ENCODE peak calls at places on chromosomes 6 and 20, in five cellular contexts. D is activated T-cell treated with anti-CD3 and anti-CD28 coated beads for 4 hours; J is nephron progenitor cell; F is effector memory CD8-positive, alpha-beta T cell; L is hypothalamus. W is an unnamed sample.
A peak's percentile ranks its signal among the peaks of the same experiment; 100 is the strongest.

GRCh38 chr20:10090588-10091166 is 55.9 kb downstream of the ANKEF1 start:
- DNase-seq in D (no peak), J (peak; percentile 28), F (peak; percentile 14), L (peak; percentile 28), W (no peak)

GRCh38 chr6:11710221-11710836 is 68.3 kb downstream of the ADTRP start:
- DNase-seq in D (peak; percentile 59), J (no peak), F (no peak), L (no peak), W (no peak)

GRCh38 chr6:36306365-36306764 is 30.3 kb downstream of the BNIP5 start:
- DNase-seq in D (no peak), J (no peak), F (no peak), L (no peak), W (no peak)

GRCh38 chr20:9359561-9360308 is 154.7 kb upstream of the LAMP5 start:
- DNase-seq in D (no peak), J (peak; percentile 36), F (no peak), L (peak; percentile 16), W (no peak)

GRCh38 chr20:33979094-33979493 is 14.6 kb upstream of the RALY start:
- DNase-seq in D (no peak), J (no peak), F (no peak), L (no peak), W (no peak)

GRCh38 chr20:9590189-9590588 is 75.8 kb downstream of the LAMP5 start:
- DNase-seq in D (no peak), J (no peak), F (no peak), L (no peak), W (no peak)

GRCh38 chr20:9647741-9648140 is 133.4 kb downstream of the LAMP5 start:
- DNase-seq in D (no peak), J (no peak), F (no peak), L (no peak), W (no peak)

GRCh38 chr6:129954749-129955431 is 63.5 kb upstream of the L3MBTL3 start:
- DNase-seq in D (no peak), J (no peak), F (no peak), L (no peak), W (no peak)

GRCh38 chr20:5448449-5449118 is 131.8 kb upstream of the PROKR2 start:
- DNase-seq in D (peak; percentile 36), J (peak; percentile 75), F (peak; percentile 57), L (peak; percentile 77), W (peak; percentile 61)

GRCh38 chr6:137856138-137856898 is 10.7 kb upstream of the TNFAIP3 start:
- DNase-seq in D (no peak), J (no peak), F (no peak), L (no peak), W (no peak)

GRCh38 chr20:407953-408842 is at the start of gene RBCK1:
- DNase-seq in D (peak; percentile 83), J (peak; percentile 77), F (peak; percentile 91), L (peak; percentile 58), W (peak; percentile 94)

GRCh38 chr20:54860716-54861115 is 385.3 kb downstream of the DOK5 start:
- DNase-seq in D (no peak), J (no peak), F (no peak), L (no peak), W (no peak)

GRCh38 chr6:13914346-13914745 is 10.4 kb upstream of the RNF182 start:
- DNase-seq in D (no peak), J (no peak), F (no peak), L (no peak), W (no peak)

GRCh38 chr6:10526156-10526555 is 5.0 kb downstream of the GCNT2 start:
- DNase-seq in D (no peak), J (no peak), F (no peak), L (no peak), W (no peak)

GRCh38 chr6:62612526-62612925 is 326.5 kb upstream of the KHDRBS2 start:
- DNase-seq in D (no peak), J (no peak), F (no peak), L (no peak), W (no peak)

GRCh38 chr20:24693466-24694156 is 224.2 kb downstream of the SYNDIG1 start:
- DNase-seq in D (no peak), J (no peak), F (no peak), L (no peak), W (no peak)